ENCODE peak calls at places on chromosomes 2 and 18, in five cellular contexts. One of them, this sample, is unnamed.

GRCh38 chr2:69103495-69103894 is 90.5 kb downstream of the ANTXR1 start:
- DNase-seq in HCT116: no peak
- DNase-seq in A549: no peak
- DNase-seq in GM12878: no peak
- DNase-seq in K562: no peak
- DNase-seq in this sample: no peak

GRCh38 chr18:12474876-12475275 is 67.1 kb downstream of the PRELID3A start:
- DNase-seq in HCT116: no peak
- DNase-seq in A549: no peak
- DNase-seq in GM12878: no peak
- DNase-seq in K562: no peak
- DNase-seq in this sample: no peak

GRCh38 chr2:62309465-62310091 is 113.7 kb downstream of the B3GNT2 start:
- DNase-seq in HCT116: no peak
- DNase-seq in A549: no peak
- DNase-seq in GM12878: peak
- DNase-seq in K562: no peak
- DNase-seq in this sample: no peak

GRCh38 chr2:144607899-144608477 is 88.1 kb upstream of the ZEB2 start:
- DNase-seq in HCT116: no peak
- DNase-seq in A549: no peak
- DNase-seq in GM12878: no peak
- DNase-seq in K562: no peak
- DNase-seq in this sample: no peak

GRCh38 chr2:72934683-72935610 is 17.6 kb downstream of the EMX1 start:
- DNase-seq in HCT116: peak
- DNase-seq in A549: peak
- DNase-seq in GM12878: no peak
- DNase-seq in K562: peak
- DNase-seq in this sample: peak

GRCh38 chr2:6951046-6951445 is 33.8 kb downstream of the RNF144A start:
- DNase-seq in HCT116: no peak
- DNase-seq in A549: no peak
- DNase-seq in GM12878: no peak
- DNase-seq in K562: no peak
- DNase-seq in this sample: no peak

GRCh38 chr18:35490894-35491688 is 6.7 kb downstream of the INO80C start:
- DNase-seq in HCT116: no peak
- DNase-seq in A549: no peak
- DNase-seq in GM12878: no peak
- DNase-seq in K562: no peak
- DNase-seq in this sample: no peak

GRCh38 chr2:231056453-231057416 is at the start of gene PSMD1:
- DNase-seq in HCT116: peak
- DNase-seq in A549: peak
- DNase-seq in GM12878: peak
- DNase-seq in K562: peak
- DNase-seq in this sample: peak

GRCh38 chr2:229921101-229921891 is 513 bp downstream of the TRIP12 start:
- DNase-seq in HCT116: peak
- DNase-seq in A549: peak
- DNase-seq in GM12878: no peak
- DNase-seq in K562: no peak
- DNase-seq in this sample: peak

GRCh38 chr2:178327516-178327915 is 123.5 kb downstream of the PRKRA start:
- DNase-seq in HCT116: no peak
- DNase-seq in A549: no peak
- DNase-seq in GM12878: no peak
- DNase-seq in K562: no peak
- DNase-seq in this sample: no peak

DNA sequence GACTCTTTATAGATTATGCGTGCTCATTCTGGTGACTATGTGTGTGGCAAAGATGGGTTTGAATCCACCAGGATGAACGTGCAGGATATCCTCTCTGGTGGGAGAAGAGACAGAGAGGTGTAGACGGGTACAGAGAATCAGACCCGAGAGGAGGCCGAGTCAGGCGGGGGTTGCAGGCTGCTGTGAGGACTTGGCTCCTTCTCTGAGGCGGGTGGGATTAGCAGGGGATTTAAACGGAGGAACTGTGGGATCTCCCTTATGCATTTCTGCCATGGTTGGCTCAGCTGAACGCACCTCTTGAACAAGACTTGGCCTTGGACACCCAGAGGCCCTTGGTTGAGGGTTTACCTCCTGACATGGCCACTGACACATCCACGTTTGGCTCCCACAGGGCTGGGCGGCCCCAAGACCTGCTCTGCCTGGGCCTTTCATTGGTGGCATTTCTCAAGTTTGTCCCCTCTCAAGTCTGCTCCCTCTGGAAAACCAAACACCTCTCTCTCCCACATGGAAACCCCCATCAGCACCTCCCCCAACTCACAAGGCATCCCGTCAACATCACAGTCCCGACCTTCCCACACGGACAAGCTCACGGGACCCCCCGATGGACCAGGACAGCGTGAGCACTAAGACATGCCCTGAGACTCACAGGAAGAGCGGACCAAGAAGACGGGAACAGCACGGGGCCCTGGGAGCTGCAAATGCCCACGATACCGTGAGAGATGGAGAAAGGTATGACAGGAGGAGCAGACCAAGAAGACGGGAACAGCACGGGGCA is 158.3 kb downstream of the RTP5 start:
- DNase-seq in HCT116: no peak
- DNase-seq in A549: no peak
- DNase-seq in GM12878: no peak
- DNase-seq in K562: no peak
- DNase-seq in this sample: no peak
- TF ChIP-seq MAX in HCT116: no peak
- TF ChIP-seq MAX in A549: no peak
- TF ChIP-seq MAX in GM12878: no peak
- TF ChIP-seq MAX in K562: no peak
- TF ChIP-seq MAX in this sample: no peak

GRCh38 chr2:31556921-31557320 is 23.8 kb downstream of the SRD5A2 start:
- DNase-seq in HCT116: no peak
- DNase-seq in A549: no peak
- DNase-seq in GM12878: no peak
- DNase-seq in K562: no peak
- DNase-seq in this sample: no peak

GRCh38 chr2:31561823-31562222 is 18.9 kb downstream of the SRD5A2 start:
- DNase-seq in HCT116: no peak
- DNase-seq in A549: no peak
- DNase-seq in GM12878: no peak
- DNase-seq in K562: no peak
- DNase-seq in this sample: no peak

GRCh38 chr2:31555967-31556706 is 24.6 kb downstream of the SRD5A2 start:
- DNase-seq in HCT116: no peak
- DNase-seq in A549: no peak
- DNase-seq in GM12878: no peak
- DNase-seq in K562: no peak
- DNase-seq in this sample: no peak

GRCh38 chr2:31563273-31563839 is 17.4 kb downstream of the SRD5A2 start:
- DNase-seq in HCT116: no peak
- DNase-seq in A549: no peak
- DNase-seq in GM12878: no peak
- DNase-seq in K562: no peak
- DNase-seq in this sample: no peak

GRCh38 chr2:31558401-31559295 is 22.1 kb downstream of the SRD5A2 start:
- DNase-seq in HCT116: no peak
- DNase-seq in A549: no peak
- DNase-seq in GM12878: no peak
- DNase-seq in K562: no peak
- DNase-seq in this sample: no peak
- TF ChIP-seq MAX in HCT116: no peak
- TF ChIP-seq MAX in A549: peak
- TF ChIP-seq MAX in GM12878: no peak
- TF ChIP-seq MAX in K562: no peak
- TF ChIP-seq MAX in this sample: no peak

GRCh38 chr2:132478669-132479068 is 62.1 kb downstream of the GPR39 start:
- DNase-seq in HCT116: no peak
- DNase-seq in A549: no peak
- DNase-seq in GM12878: no peak
- DNase-seq in K562: no peak
- DNase-seq in this sample: no peak
- TF ChIP-seq MAX in HCT116: no peak
- TF ChIP-seq MAX in A549: no peak
- TF ChIP-seq MAX in GM12878: no peak
- TF ChIP-seq MAX in K562: no peak
- TF ChIP-seq MAX in this sample: no peak

GRCh38 chr2:119837759-119838158 is 78.0 kb downstream of the PTPN4 start:
- DNase-seq in HCT116: no peak
- DNase-seq in A549: no peak
- DNase-seq in GM12878: no peak
- DNase-seq in K562: no peak
- DNase-seq in this sample: no peak
- TF ChIP-seq MAX in HCT116: no peak
- TF ChIP-seq MAX in A549: no peak
- TF ChIP-seq MAX in GM12878: no peak
- TF ChIP-seq MAX in K562: no peak
- TF ChIP-seq MAX in this sample: no peak

DNA sequence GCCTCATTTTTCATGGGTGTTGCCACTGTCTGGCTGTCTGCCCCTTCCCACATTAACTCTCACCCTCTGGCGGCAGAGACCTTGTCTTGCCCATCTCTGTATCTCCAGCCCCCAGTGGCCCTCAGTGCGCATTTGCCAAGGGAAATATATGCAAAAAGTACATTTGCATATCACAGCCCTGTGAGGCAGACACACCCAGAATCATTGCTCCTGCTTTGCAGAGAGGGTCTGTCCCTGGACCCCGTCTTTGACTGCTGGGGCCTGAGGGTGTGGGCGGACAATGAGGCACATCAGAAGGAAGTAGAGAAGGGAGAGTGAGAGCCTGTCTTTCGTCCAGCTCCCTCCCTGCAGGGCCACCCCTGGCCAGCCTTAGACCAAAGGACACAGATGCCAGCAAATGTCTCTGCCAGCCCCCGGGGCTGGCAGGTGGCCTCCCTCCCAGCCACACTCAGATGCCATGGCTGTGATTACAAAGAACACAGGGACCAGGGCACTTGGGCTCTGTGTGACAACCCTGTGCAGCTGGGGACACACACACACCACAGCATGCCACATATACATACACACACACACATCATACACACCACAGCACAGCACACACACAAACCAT is 516.2 kb upstream of the MYT1L start:
- DNase-seq in HCT116: no peak
- DNase-seq in A549: no peak
- DNase-seq in GM12878: no peak
- DNase-seq in K562: no peak
- DNase-seq in this sample: no peak
- TF ChIP-seq MAX in HCT116: no peak
- TF ChIP-seq MAX in A549: no peak
- TF ChIP-seq MAX in GM12878: no peak
- TF ChIP-seq MAX in K562: no peak
- TF ChIP-seq MAX in this sample: no peak

GRCh38 chr18:8783335-8783993 is 78.1 kb downstream of the MTCL1 start:
- DNase-seq in HCT116: no peak
- DNase-seq in A549: no peak
- DNase-seq in GM12878: no peak
- DNase-seq in K562: no peak
- DNase-seq in this sample: no peak
- TF ChIP-seq MAX in HCT116: no peak
- TF ChIP-seq MAX in A549: no peak
- TF ChIP-seq MAX in GM12878: no peak
- TF ChIP-seq MAX in K562: no peak
- TF ChIP-seq MAX in this sample: no peak

DNA sequence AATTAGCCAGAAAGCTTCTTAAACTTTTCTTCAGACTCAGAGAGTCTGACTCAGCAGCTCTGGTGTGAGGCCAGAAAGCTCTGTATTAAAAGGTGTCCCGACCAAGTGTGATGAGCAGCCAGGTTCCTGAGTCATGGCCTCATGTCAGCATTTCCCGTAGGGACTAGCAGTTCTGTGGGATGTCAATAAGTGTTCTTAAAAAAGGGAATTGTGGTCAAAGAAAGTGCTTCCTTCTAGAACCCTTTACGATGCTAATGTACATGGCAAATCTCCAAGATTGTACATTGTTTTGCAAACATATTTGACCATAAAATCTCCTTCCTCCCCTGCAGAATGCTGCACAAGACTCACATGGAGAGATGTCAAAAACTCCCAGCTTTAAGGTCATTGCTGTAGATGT is 80.1 kb downstream of the PLA2R1 start:
- DNase-seq in HCT116: no peak
- DNase-seq in A549: no peak
- DNase-seq in GM12878: no peak
- DNase-seq in K562: no peak
- DNase-seq in this sample: no peak
- TF ChIP-seq MAX in HCT116: peak
- TF ChIP-seq MAX in A549: no peak
- TF ChIP-seq MAX in GM12878: no peak
- TF ChIP-seq MAX in K562: no peak
- TF ChIP-seq MAX in this sample: no peak

GRCh38 chr2:10934308-10934978 is 22.7 kb downstream of the KCNF1 start:
- DNase-seq in HCT116: no peak
- DNase-seq in A549: no peak
- DNase-seq in GM12878: no peak
- DNase-seq in K562: no peak
- DNase-seq in this sample: no peak

GRCh38 chr2:10935366-10935918 is 23.7 kb downstream of the KCNF1 start:
- DNase-seq in HCT116: no peak
- DNase-seq in A549: peak
- DNase-seq in GM12878: no peak
- DNase-seq in K562: no peak
- DNase-seq in this sample: no peak

GRCh38 chr2:10933700-10934225 is 22.0 kb downstream of the KCNF1 start:
- DNase-seq in HCT116: no peak
- DNase-seq in A549: no peak
- DNase-seq in GM12878: no peak
- DNase-seq in K562: no peak
- DNase-seq in this sample: no peak

GRCh38 chr2:10934979-10935350 is 23.2 kb downstream of the KCNF1 start:
- DNase-seq in HCT116: no peak
- DNase-seq in A549: no peak
- DNase-seq in GM12878: no peak
- DNase-seq in K562: no peak
- DNase-seq in this sample: no peak

DNA sequence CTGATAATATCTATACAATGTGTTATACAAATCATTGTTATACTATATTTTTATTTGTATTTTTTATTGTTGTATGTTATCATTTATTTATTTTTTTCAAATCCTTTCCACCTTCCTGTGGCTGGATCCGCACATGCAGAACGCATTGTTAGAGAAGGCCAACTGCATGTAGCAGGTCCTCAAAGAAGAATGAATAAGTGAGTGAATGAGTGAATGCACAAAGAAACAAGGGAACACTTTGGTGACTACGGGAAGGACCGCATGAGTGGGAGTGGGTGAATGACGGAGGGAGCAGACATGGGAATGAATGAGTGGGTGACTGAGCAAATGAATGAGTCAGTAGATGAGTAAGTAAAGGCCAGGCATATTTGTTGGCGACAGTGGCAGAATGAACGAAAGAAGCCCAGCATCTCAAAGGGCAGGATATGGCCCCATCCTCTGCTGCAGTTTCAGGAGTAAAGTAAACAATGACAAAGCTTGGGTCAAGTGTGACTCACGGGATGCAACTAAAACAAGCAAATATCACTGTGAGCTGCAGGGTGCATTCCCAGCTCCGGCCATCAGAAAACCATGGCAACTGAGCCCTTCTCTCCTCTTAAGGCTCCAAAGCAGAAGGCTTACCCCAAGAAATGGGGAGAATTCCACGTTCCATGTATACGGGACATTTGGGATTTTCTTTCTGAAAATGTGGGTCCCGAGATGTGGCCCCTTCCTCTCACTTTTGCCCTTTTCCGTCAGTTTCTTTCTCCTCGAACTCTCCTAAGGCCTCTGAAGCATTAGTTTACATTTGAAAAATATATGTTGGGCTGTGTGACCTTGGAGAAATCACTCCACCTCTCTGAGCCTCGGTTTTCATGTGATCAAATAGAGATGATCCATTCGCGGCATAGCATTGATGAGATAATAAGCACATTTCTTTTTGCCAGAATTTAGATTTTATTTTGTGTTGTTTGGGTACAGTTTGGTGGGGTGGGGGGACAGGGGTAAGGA is 24.5 kb downstream of the KCNF1 start:
- DNase-seq in HCT116: peak
- DNase-seq in A549: peak
- DNase-seq in GM12878: no peak
- DNase-seq in K562: peak
- DNase-seq in this sample: no peak
- TF ChIP-seq MAX in HCT116: peak
- TF ChIP-seq MAX in A549: peak
- TF ChIP-seq MAX in GM12878: no peak
- TF ChIP-seq MAX in K562: no peak
- TF ChIP-seq MAX in this sample: no peak